ENCODE peak calls at places on chromosomes 13 and 19, in five cellular contexts. F is gastrocnemius medialis, T is nephron progenitor cell, G is BE2C, Y is heart right ventricle. I is an unnamed sample.

GRCh38 chr13:27083183-27083582 is 88.4 kb downstream of the USP12 start:
- DNase-seq in F (no peak), T (no peak), G (no peak), Y (no peak), I (no peak)

GRCh38 chr19:38388310-38389100 is at the start of gene SPRED3:
- DNase-seq in F (no peak), T (peak), G (peak), Y (peak), I (no peak)

GRCh38 chr19:47377208-47377701 is 28.1 kb downstream of the DHX34 start:
- DNase-seq in F (peak), T (no peak), G (no peak), Y (peak), I (no peak)

GRCh38 chr19:55285225-55285890 is 1.6 kb downstream of the BRSK1 start:
- DNase-seq in F (no peak), T (no peak), G (no peak), Y (no peak), I (no peak)

GRCh38 chr13:32267836-32268439 is 47.2 kb downstream of the ZAR1L start:
- DNase-seq in F (no peak), T (no peak), G (no peak), Y (no peak), I (no peak)

GRCh38 chr19:2756477-2756876 is 16.7 kb upstream of the SLC39A3 start:
- DNase-seq in F (no peak), T (no peak), G (no peak), Y (no peak), I (no peak)

GRCh38 chr13:86554066-86554465 is 754.8 kb upstream of the SLITRK6 start:
- DNase-seq in F (no peak), T (no peak), G (no peak), Y (no peak), I (no peak)

GRCh38 chr13:21232196-21232595 is 55.7 kb downstream of the MRPL57 start:
- DNase-seq in F (peak), T (no peak), G (no peak), Y (no peak), I (no peak)

GRCh38 chr13:86282450-86282849 is 483.2 kb upstream of the SLITRK6 start:
- DNase-seq in F (no peak), T (no peak), G (no peak), Y (no peak), I (peak)

GRCh38 chr19:5340637-5341447 is at the start of gene PTPRS:
- DNase-seq in F (peak), T (peak), G (peak), Y (peak), I (peak)

GRCh38 chr19:5339470-5339949 is 1.1 kb downstream of the PTPRS start:
- DNase-seq in F (no peak), T (peak), G (peak), Y (no peak), I (no peak)

GRCh38 chr19:5341448-5341820 is 822 bp upstream of the PTPRS start:
- DNase-seq in F (no peak), T (no peak), G (no peak), Y (no peak), I (no peak)

GRCh38 chr19:5338661-5339469 is 1.7 kb downstream of the PTPRS start:
- DNase-seq in F (no peak), T (peak), G (peak), Y (no peak), I (no peak)

GRCh38 chr19:5339950-5340636 is 519 bp downstream of the PTPRS start:
- DNase-seq in F (no peak), T (peak), G (peak), Y (no peak), I (no peak)
- TF ChIP-seq CTCF in F (no peak), T (no peak), G (peak), Y (peak), I (no peak)

GRCh38 chr19:52959613-52960295 is 2.9 kb downstream of the ZNF816 start:
- DNase-seq in F (no peak), T (no peak), G (no peak), Y (no peak), I (no peak)

GRCh38 chr19:52962394-52963228 is at the start of gene ZNF816:
- DNase-seq in F (peak), T (peak), G (peak), Y (peak), I (peak)

GRCh38 chr19:52961981-52962380 is 700 bp downstream of the ZNF816 start:
- DNase-seq in F (no peak), T (no peak), G (no peak), Y (no peak), I (no peak)

GRCh38 chr19:52967772-52968171 is 5.1 kb upstream of the ZNF816 start:
- DNase-seq in F (no peak), T (no peak), G (no peak), Y (no peak), I (no peak)

GRCh38 chr19:52963229-52963760 is 614 bp upstream of the ZNF816 start:
- DNase-seq in F (no peak), T (peak), G (peak), Y (peak), I (no peak)
- TF ChIP-seq CTCF in F (no peak), T (no peak), G (no peak), Y (no peak), I (no peak)

GRCh38 chr13:98581971-98582702 is 5.2 kb upstream of the STK24 start:
- DNase-seq in F (no peak), T (no peak), G (no peak), Y (no peak), I (peak)
- TF ChIP-seq CTCF in F (no peak), T (no peak), G (no peak), Y (no peak), I (no peak)

GRCh38 chr13:31105856-31106255 is 55.8 kb downstream of the HSPH1 start:
- DNase-seq in F (no peak), T (no peak), G (no peak), Y (no peak), I (no peak)

GRCh38 chr13:31100721-31101120 is 61.0 kb downstream of the HSPH1 start:
- DNase-seq in F (no peak), T (no peak), G (no peak), Y (no peak), I (no peak)

GRCh38 chr13:31101511-31102170 is 60.1 kb downstream of the HSPH1 start:
- DNase-seq in F (no peak), T (no peak), G (no peak), Y (peak), I (no peak)

GRCh38 chr13:31107109-31107508 is 54.6 kb downstream of the HSPH1 start:
- DNase-seq in F (no peak), T (no peak), G (no peak), Y (no peak), I (no peak)

GRCh38 chr13:31105020-31105800 is 56.5 kb downstream of the HSPH1 start:
- DNase-seq in F (no peak), T (no peak), G (no peak), Y (no peak), I (no peak)
- TF ChIP-seq CTCF in F (no peak), T (no peak), G (no peak), Y (no peak), I (no peak)